ENCODE peak calls at places on chromosomes 2 and 18, in four cellular contexts. T, A, U and H are unnamed samples.

GRCh38 chr18:59874166-59874565 is 25.6 kb upstream of the PMAIP1 start:
- DNase-seq in T (no peak), U (no peak), A (peak), H (peak)

GRCh38 chr2:240505946-240506345 is 51.8 kb downstream of the ANKMY1 start:
- DNase-seq in T (no peak), U (no peak), A (no peak), H (no peak)

GRCh38 chr2:73685770-73686438 is 43.7 kb upstream of the NAT8 start:
- DNase-seq in A (no peak), U (no peak), T (no peak), H (peak)

GRCh38 chr18:6781179-6781714 is 51.7 kb downstream of the ARHGAP28 start:
- DNase-seq in U (no peak), A (no peak), T (no peak), H (no peak)

GRCh38 chr2:84904717-84905174 is 710 bp upstream of the TMSB10 start:
- DNase-seq in U (no peak), A (peak), T (no peak), H (peak)

GRCh38 chr2:11502740-11503292 is 31.0 kb upstream of the GREB1 start:
- DNase-seq in A (no peak), T (no peak), U (no peak), H (no peak)

GRCh38 chr2:130778781-130779180 is 23.4 kb downstream of the AMER3 start:
- DNase-seq in U (no peak), A (no peak), T (no peak), H (no peak)

GRCh38 chr2:43127208-43127940 is 99.0 kb downstream of the ZFP36L2 start:
- DNase-seq in U (no peak), A (peak), T (no peak), H (no peak)

GRCh38 chr2:144230452-144231085 is 289.4 kb downstream of the ZEB2 start:
- DNase-seq in A (no peak), U (no peak), T (no peak), H (no peak)

GRCh38 chr18:12598181-12598921 is 59.6 kb downstream of the SPIRE1 start:
- DNase-seq in T (no peak), U (no peak), A (peak), H (no peak)

GRCh38 chr2:231900486-231900942 is 25.7 kb downstream of the NPPC start:
- DNase-seq in T (peak), U (peak), A (peak), H (peak)

GRCh38 chr2:126804347-126804746 is 94.3 kb upstream of the TEX51 start:
- DNase-seq in T (no peak), U (no peak), A (no peak), H (no peak)

GRCh38 chr2:236545814-236546480 is 23.7 kb upstream of the ACKR3 start:
- DNase-seq in U (no peak), T (no peak), A (no peak), H (no peak)

GRCh38 chr2:106519767-106520166 is 32.6 kb downstream of the CD8B2 start:
- DNase-seq in U (no peak), T (no peak), A (no peak), H (no peak)

GRCh38 chr18:78579449-78579848 is 400.2 kb upstream of the SALL3 start:
- DNase-seq in U (no peak), A (no peak), T (no peak), H (no peak)

GRCh38 chr18:13455960-13456471 is 237.5 kb downstream of the LDLRAD4 start:
- DNase-seq in T (no peak), A (no peak), U (no peak), H (no peak)

GRCh38 chr2:223040527-223040926 is 11.5 kb upstream of the KCNE4 start:
- DNase-seq in A (no peak), T (no peak), U (no peak), H (no peak)

GRCh38 chr18:31241900-31242409 is 76.0 kb upstream of the DSG1 start:
- DNase-seq in T (peak), U (no peak), A (no peak), H (no peak)

GRCh38 chr18:11983592-11983991 is 2.3 kb downstream of the IMPA2 start:
- DNase-seq in A (no peak), U (no peak), T (no peak), H (no peak)

GRCh38 chr2:106113362-106113971 is 80.6 kb downstream of the UXS1 start:
- DNase-seq in U (no peak), T (no peak), A (no peak), H (no peak)

GRCh38 chr2:127143851-127144782 is 37.2 kb upstream of the BIN1 start:
- DNase-seq in T (no peak), U (no peak), A (peak), H (no peak)

GRCh38 chr2:95346236-95346737 is 49.1 kb downstream of the KCNIP3 start:
- DNase-seq in T (no peak), A (peak), U (peak), H (peak)

GRCh38 chr2:15170068-15170775 is 390.9 kb downstream of the NBAS start:
- DNase-seq in T (no peak), U (no peak), A (peak), H (peak)

GRCh38 chr18:3217930-3218647 is 1.7 kb downstream of the MYOM1 start:
- DNase-seq in A (peak), U (no peak), T (no peak), H (peak)

GRCh38 chr2:100647709-100648108 is 84.9 kb downstream of the PDCL3 start:
- DNase-seq in U (no peak), A (no peak), T (no peak), H (no peak)

GRCh38 chr2:100214265-100214961 is 72.0 kb upstream of the AFF3 start:
- DNase-seq in T (no peak), U (no peak), A (no peak), H (no peak)

GRCh38 chr2:20446280-20446916 is 476 bp upstream of the RHOB start:
- DNase-seq in T (no peak), U (no peak), A (no peak), H (no peak)

GRCh38 chr2:157898591-157898996 is 22.5 kb upstream of the ACVR1 start:
- DNase-seq in U (no peak), A (peak), T (no peak), H (peak)

GRCh38 chr18:5759169-5759568 is 136.2 kb downstream of the TMEM200C start:
- DNase-seq in A (no peak), T (no peak), U (no peak), H (no peak)

GRCh38 chr2:127208313-127208712 is 11.8 kb downstream of the CYP27C1 start:
- DNase-seq in A (no peak), T (no peak), U (no peak), H (no peak)

GRCh38 chr2:63050186-63050915 is at the start of gene OTX1:
- DNase-seq in U (peak), A (peak), T (peak), H (peak)

GRCh38 chr2:20618468-20618885 is 32.4 kb downstream of the HS1BP3 start:
- DNase-seq in T (no peak), A (no peak), U (no peak), H (no peak)

GRCh38 chr18:75926811-75927210 is 499.3 kb upstream of the SMIM21 start:
- DNase-seq in T (no peak), U (no peak), A (peak), H (no peak)

GRCh38 chr2:127618551-127618950 is 27.4 kb upstream of the GPR17 start:
- DNase-seq in T (no peak), U (no peak), A (no peak), H (no peak)

GRCh38 chr2:165874445-165875039 is 79.0 kb downstream of the TTC21B start:
- DNase-seq in A (peak), T (no peak), U (peak), H (peak)

GRCh38 chr2:30372836-30373235 is 74.2 kb upstream of the LCLAT1 start:
- DNase-seq in A (no peak), T (no peak), U (no peak), H (no peak)

GRCh38 chr2:130755234-130756040 is at the start of gene AMER3:
- DNase-seq in U (peak), A (no peak), T (peak), H (no peak)

GRCh38 chr2:197209742-197210408 is 100.7 kb downstream of the ANKRD44 start:
- DNase-seq in U (no peak), A (no peak), T (no peak), H (no peak)